ENCODE peak calls at places on chromosomes 13 and 19, in eight cellular contexts. W, O, I, R, K, D, P and X are unnamed samples.

GRCh38 chr19:55410168-55410567 is 2.6 kb upstream of the UBE2S start:
- DNase-seq in W (no peak), O (no peak), I (no peak), R (no peak), K (no peak), D (no peak), P (no peak), X (no peak)

GRCh38 chr13:48731957-48732569 is 78.3 kb downstream of the CYSLTR2 start:
- DNase-seq in W (no peak), O (no peak), I (peak; percentile 65), R (peak; percentile 44), K (peak; percentile 64), D (peak; percentile 28), P (no peak), X (peak; percentile 33)

GRCh38 chr13:97982286-97982685 is 28.8 kb downstream of the IPO5 start:
- DNase-seq in W (no peak), O (peak; percentile 48), I (no peak), R (no peak), K (no peak), D (no peak), P (peak; percentile 60), X (no peak)

GRCh38 chr19:3351702-3352447 is 14.5 kb upstream of the NFIC start:
- DNase-seq in W (no peak), O (no peak), I (no peak), R (no peak), K (no peak), D (no peak), P (no peak), X (no peak)

GRCh38 chr19:30024091-30024490 is 82.1 kb downstream of the URI1 start:
- DNase-seq in W (no peak), O (no peak), I (no peak), R (no peak), K (no peak), D (no peak), P (no peak), X (no peak)

GRCh38 chr13:74528751-74529513 is 394.7 kb upstream of the KLF12 start:
- DNase-seq in W (no peak), O (no peak), I (no peak), R (no peak), K (no peak), D (no peak), P (no peak), X (no peak)

GRCh38 chr19:6297202-6297601 is 17.4 kb upstream of the MLLT1 start:
- DNase-seq in W (no peak), O (no peak), I (no peak), R (no peak), K (no peak), D (no peak), P (no peak), X (no peak)

GRCh38 chr19:782195-783043 is 14.8 kb upstream of the PTBP1 start:
- DNase-seq in W (no peak), O (peak; percentile 33), I (peak; percentile 95), R (no peak), K (peak; percentile 68), D (no peak), P (peak; percentile 75), X (no peak)

GRCh38 chr19:38733493-38734175 is 10.6 kb downstream of the CAPN12 start:
- DNase-seq in W (no peak), O (no peak), I (no peak), R (no peak), K (peak; percentile 9), D (no peak), P (no peak), X (peak; percentile 10)

GRCh38 chr13:42815686-42816085 is 34.3 kb downstream of the FAM216B start:
- DNase-seq in W (no peak), O (peak; percentile 31), I (no peak), R (no peak), K (no peak), D (no peak), P (peak; percentile 35), X (no peak)

GRCh38 chr19:33214621-33215020 is 11.0 kb downstream of the SLC7A10 start:
- DNase-seq in W (no peak), O (peak; percentile 35), I (peak; percentile 66), R (peak; percentile 65), K (peak; percentile 55), D (no peak), P (peak; percentile 19), X (no peak)

GRCh38 chr13:29702912-29703351 is 107.4 kb upstream of the SLC7A1 start:
- DNase-seq in W (peak; percentile 83), O (peak; percentile 69), I (peak; percentile 87), R (no peak), K (peak; percentile 40), D (no peak), P (peak; percentile 92), X (no peak)

GRCh38 chr19:46892252-46893179 is 31.7 kb downstream of the ARHGAP35 start:
- DNase-seq in W (no peak), O (no peak), I (no peak), R (no peak), K (no peak), D (no peak), P (no peak), X (peak; percentile 71)

GRCh38 chr13:25378528-25378927 is 6.8 kb downstream of the ATP8A2 start:
- DNase-seq in W (no peak), O (no peak), I (no peak), R (no peak), K (no peak), D (no peak), P (no peak), X (no peak)

GRCh38 chr13:103273825-103274224 is 207.6 kb upstream of the SLC10A2 start:
- DNase-seq in W (no peak), O (no peak), I (no peak), R (no peak), K (no peak), D (no peak), P (peak; percentile 18), X (no peak)

GRCh38 chr19:53034054-53034453 is 10.5 kb upstream of the ERVV-2 start:
- DNase-seq in W (no peak), O (no peak), I (no peak), R (no peak), K (no peak), D (no peak), P (no peak), X (no peak)

GRCh38 chr19:51712461-51713081 is 11.2 kb downstream of the HAS1 start:
- DNase-seq in W (no peak), O (peak; percentile 35), I (peak; percentile 88), R (no peak), K (peak; percentile 57), D (no peak), P (peak; percentile 52), X (peak; percentile 77)

GRCh38 chr19:10817291-10818038 is 18.5 kb downstream of the TMED1 start:
- DNase-seq in W (no peak), O (peak; percentile 98), I (no peak), R (peak; percentile 88), K (peak; percentile 80), D (no peak), P (peak; percentile 90), X (no peak)

GRCh38 chr13:40509876-40510275 is 156.6 kb downstream of the FOXO1 start:
- DNase-seq in W (no peak), O (no peak), I (no peak), R (no peak), K (no peak), D (no peak), P (no peak), X (no peak)

GRCh38 chr13:40508112-40508511 is 158.3 kb downstream of the FOXO1 start:
- DNase-seq in W (no peak), O (no peak), I (no peak), R (no peak), K (no peak), D (no peak), P (peak; percentile 77), X (no peak)

GRCh38 chr13:40506592-40507446 is 159.6 kb downstream of the FOXO1 start:
- DNase-seq in W (no peak), O (no peak), I (no peak), R (no peak), K (no peak), D (no peak), P (no peak), X (no peak)

GRCh38 chr13:40505196-40505595 is 161.2 kb downstream of the FOXO1 start:
- DNase-seq in W (no peak), O (no peak), I (no peak), R (no peak), K (no peak), D (no peak), P (peak; percentile 82), X (no peak)

GRCh38 chr13:40508767-40509342 is 157.6 kb downstream of the FOXO1 start:
- DNase-seq in W (no peak), O (no peak), I (no peak), R (no peak), K (no peak), D (no peak), P (no peak), X (no peak)
- H3K27ac ChIP-seq in W (no peak overlapping the region), O (no peak overlapping the region), I (no peak overlapping the region), R (peak overlapping the region; percentile 49), K (no peak overlapping the region), D (no peak overlapping the region), P (no peak overlapping the region), X (no peak overlapping the region)

GRCh38 chr19:18904334-18905057 is 8.5 kb upstream of the CERS1 start:
- DNase-seq in W (no peak), O (no peak), I (no peak), R (no peak), K (no peak), D (no peak), P (no peak), X (no peak)
- H3K36me3 ChIP-seq in W (peaks cover 37% of the 10 kb centered on the region), O (peaks cover 68% of the 10 kb centered on the region), I (peaks cover 2% of the 10 kb centered on the region), R (peaks cover 63% of the 10 kb centered on the region), K (no peaks in the 10 kb centered on the region), D (peaks cover 9% of the 10 kb centered on the region), P (peaks cover 36% of the 10 kb centered on the region), X (peaks cover 29% of the 10 kb centered on the region)

DNA sequence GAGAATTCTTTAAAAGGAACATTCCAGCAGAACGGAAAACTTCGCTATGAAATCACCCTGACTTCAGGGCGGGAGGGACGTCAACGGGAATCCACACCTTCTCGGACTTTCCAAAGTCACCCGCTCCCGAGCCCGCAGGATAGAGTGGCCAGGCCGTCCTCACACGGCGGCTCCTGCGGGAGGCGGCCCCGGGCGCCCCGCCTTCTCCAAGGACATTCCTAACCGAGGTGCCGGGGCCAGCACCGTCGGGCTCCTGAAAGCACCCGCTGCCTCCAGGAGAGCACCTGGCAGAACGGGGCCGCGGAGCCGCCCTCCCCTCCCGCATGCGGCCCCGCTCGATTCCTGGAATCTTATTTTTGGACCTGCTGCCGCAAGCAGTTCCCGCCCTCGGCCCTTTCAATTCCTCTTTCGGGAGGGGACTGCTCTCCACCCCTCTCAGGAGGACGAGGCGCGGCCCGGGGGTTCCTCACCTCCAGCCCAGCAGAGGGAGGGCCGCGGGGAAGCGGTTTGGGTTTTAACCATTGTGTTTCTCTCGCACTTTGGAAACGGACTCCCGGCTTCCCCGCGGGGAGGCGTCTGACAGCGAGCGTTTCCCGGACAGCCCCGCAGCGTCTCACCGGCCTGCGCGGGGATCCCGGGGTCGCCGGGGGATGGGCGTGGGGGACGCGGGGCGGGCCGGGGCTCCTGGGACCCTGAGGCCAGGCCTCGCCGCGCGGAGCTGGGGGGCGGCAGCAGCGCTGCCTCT is 938 bp downstream of the GAS6 start:
- DNase-seq in W (no peak), O (no peak), I (peak; percentile 63), R (peak; percentile 56), K (peak; percentile 63), D (no peak), P (peak; percentile 42), X (no peak)
- H3K4me2 ChIP-seq in W (peak overlapping the region; percentile 87), O (peak overlapping the region; percentile 83), I (peak overlapping the region; percentile 67), R (peak overlapping the region; percentile 93), K (peak overlapping the region; percentile 98), D (peak overlapping the region; percentile 97), P (peak overlapping the region; percentile 26), X (no peak overlapping the region)

DNA sequence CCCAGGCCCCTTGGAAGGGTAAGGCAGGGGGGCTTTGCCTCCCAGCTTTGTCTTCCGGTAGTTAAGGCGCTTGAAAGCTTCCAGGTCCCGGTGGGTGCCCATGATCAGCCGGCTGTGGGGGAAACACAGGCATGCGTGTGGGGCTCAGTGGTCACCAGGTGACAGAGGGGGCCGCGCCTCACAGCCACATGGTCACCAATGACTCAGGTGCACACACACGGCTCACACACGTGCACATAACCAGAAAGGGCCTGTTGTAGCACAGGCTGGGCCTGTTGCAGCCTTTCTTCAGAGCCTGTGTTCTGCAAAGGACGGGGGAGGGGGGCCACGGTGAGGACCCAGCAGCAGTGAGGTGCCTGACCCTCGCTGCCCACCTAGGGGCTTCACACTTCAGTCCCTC is 5.9 kb downstream of the NANOS3 start:
- DNase-seq in W (no peak), O (no peak), I (no peak), R (peak; percentile 12), K (no peak), D (no peak), P (no peak), X (no peak)
- H3K27ac ChIP-seq in W (no peak overlapping the region), O (no peak overlapping the region), I (no peak overlapping the region), R (no peak overlapping the region), K (no peak overlapping the region), D (no peak overlapping the region), P (no peak overlapping the region), X (no peak overlapping the region)